ENCODE peak calls at places on chromosomes 13 and 19, in eight cellular contexts. H is HepG2, W is K562, K is GM23338, D is HCT116, F is GM12878, C is H1, B is endothelial cell of umbilical vein. L is an unnamed sample.

GRCh38 chr13:76503756-76504155 is 382.4 kb downstream of the KCTD12 start:
- DNase-seq in H (no peak), W (no peak), K (no peak), D (no peak), F (no peak), C (no peak), B (no peak), L (no peak)

GRCh38 chr19:45103200-45103624 is 10.2 kb downstream of the PPP1R37 start:
- DNase-seq in H (no peak), W (no peak), K (no peak), D (no peak), F (no peak), C (no peak), B (no peak), L (no peak)

GRCh38 chr19:47275866-47276461 is 1.3 kb downstream of the INAFM1 start:
- DNase-seq in H (no peak), W (no peak), K (no peak), D (no peak), F (no peak), C (no peak), B (no peak), L (no peak)

GRCh38 chr19:46513461-46514236 is 18.0 kb upstream of the PNMA8B start:
- DNase-seq in H (peak; percentile 44), W (peak; percentile 89), K (peak; percentile 94), D (peak; percentile 62), F (no peak), C (peak; percentile 65), B (peak; percentile 55), L (no peak)

GRCh38 chr19:32537626-32538025 is 43.4 kb upstream of the PDCD5 start:
- DNase-seq in H (no peak), W (no peak), K (peak; percentile 28), D (no peak), F (no peak), C (no peak), B (no peak), L (no peak)

GRCh38 chr13:81686877-81687276 is 1346.0 kb upstream of the SPRY2 start:
- DNase-seq in H (no peak), W (no peak), K (no peak), D (no peak), F (no peak), C (no peak), B (no peak), L (no peak)

GRCh38 chr13:109383683-109384082 is 402.7 kb downstream of the IRS2 start:
- DNase-seq in H (no peak), W (no peak), K (no peak), D (no peak), F (no peak), C (no peak), B (peak; percentile 4), L (no peak)

GRCh38 chr19:22831211-22831610 is 880 bp upstream of the ZNF723 start:
- DNase-seq in H (no peak), W (no peak), K (no peak), D (no peak), F (no peak), C (no peak), B (no peak), L (no peak)

GRCh38 chr19:39398297-39398864 is 7.2 kb downstream of the MED29 start:
- DNase-seq in H (peak; percentile 36), W (no peak), K (no peak), D (peak; percentile 69), F (no peak), C (no peak), B (no peak), L (no peak)

GRCh38 chr19:18233224-18233825 is 7.1 kb upstream of the PDE4C start:
- DNase-seq in H (peak; percentile 39), W (peak; percentile 92), K (peak; percentile 93), D (no peak), F (no peak), C (no peak), B (peak; percentile 34), L (no peak)

GRCh38 chr19:19106061-19106551 is 32.2 kb downstream of the TMEM161A start:
- DNase-seq in H (no peak), W (no peak), K (peak; percentile 73), D (no peak), F (no peak), C (no peak), B (no peak), L (no peak)

GRCh38 chr19:13234518-13234917 is 84.3 kb downstream of the IER2 start:
- DNase-seq in H (peak; percentile 42), W (peak; percentile 91), K (peak; percentile 94), D (peak; percentile 33), F (no peak), C (peak; percentile 31), B (no peak), L (no peak)

GRCh38 chr19:30320916-30321315 is 51.3 kb upstream of the ZNF536 start:
- DNase-seq in H (no peak), W (no peak), K (no peak), D (no peak), F (no peak), C (no peak), B (no peak), L (no peak)

GRCh38 chr13:57673197-57673596 is 41.7 kb downstream of the PCDH17 start:
- DNase-seq in H (no peak), W (no peak), K (peak; percentile 35), D (no peak), F (no peak), C (no peak), B (no peak), L (no peak)

GRCh38 chr19:29887498-29887897 is 54.5 kb upstream of the URI1 start:
- DNase-seq in H (no peak), W (no peak), K (no peak), D (no peak), F (no peak), C (no peak), B (peak; percentile 33), L (no peak)

GRCh38 chr19:47157455-47158321 is 27.1 kb downstream of the SAE1 start:
- DNase-seq in H (no peak), W (no peak), K (peak; percentile 96), D (no peak), F (no peak), C (peak; percentile 66), B (peak; percentile 90), L (no peak)

GRCh38 chr13:113862191-113862765 is 1.6 kb downstream of the GAS6 start:
- DNase-seq in H (no peak), W (no peak), K (no peak), D (no peak), F (no peak), C (no peak), B (no peak), L (no peak)

GRCh38 chr13:113548171-113548641 is 36.3 kb upstream of the TFDP1 start:
- DNase-seq in H (no peak), W (no peak), K (no peak), D (no peak), F (no peak), C (no peak), B (no peak), L (no peak)

GRCh38 chr19:9811139-9811538 is 7.7 kb downstream of the FBXL12 start:
- DNase-seq in H (no peak), W (no peak), K (no peak), D (no peak), F (no peak), C (no peak), B (no peak), L (no peak)

GRCh38 chr19:38168632-38169031 is 55.4 kb downstream of the DPF1 start:
- DNase-seq in H (no peak), W (no peak), K (peak; percentile 53), D (no peak), F (no peak), C (no peak), B (no peak), L (no peak)

GRCh38 chr19:6011206-6011605 is 33.3 kb upstream of the RANBP3 start:
- DNase-seq in H (no peak), W (no peak), K (no peak), D (no peak), F (no peak), C (no peak), B (no peak), L (no peak)

GRCh38 chr13:20392530-20392929 is 133.1 kb downstream of the CRYL1 start:
- DNase-seq in H (no peak), W (no peak), K (no peak), D (no peak), F (no peak), C (no peak), B (no peak), L (no peak)
- TF ChIP-seq EZH2 in H (no peak), W (no peak), K (no peak), D (no peak), F (no peak), C (no peak), B (no peak), L (no peak)

DNA sequence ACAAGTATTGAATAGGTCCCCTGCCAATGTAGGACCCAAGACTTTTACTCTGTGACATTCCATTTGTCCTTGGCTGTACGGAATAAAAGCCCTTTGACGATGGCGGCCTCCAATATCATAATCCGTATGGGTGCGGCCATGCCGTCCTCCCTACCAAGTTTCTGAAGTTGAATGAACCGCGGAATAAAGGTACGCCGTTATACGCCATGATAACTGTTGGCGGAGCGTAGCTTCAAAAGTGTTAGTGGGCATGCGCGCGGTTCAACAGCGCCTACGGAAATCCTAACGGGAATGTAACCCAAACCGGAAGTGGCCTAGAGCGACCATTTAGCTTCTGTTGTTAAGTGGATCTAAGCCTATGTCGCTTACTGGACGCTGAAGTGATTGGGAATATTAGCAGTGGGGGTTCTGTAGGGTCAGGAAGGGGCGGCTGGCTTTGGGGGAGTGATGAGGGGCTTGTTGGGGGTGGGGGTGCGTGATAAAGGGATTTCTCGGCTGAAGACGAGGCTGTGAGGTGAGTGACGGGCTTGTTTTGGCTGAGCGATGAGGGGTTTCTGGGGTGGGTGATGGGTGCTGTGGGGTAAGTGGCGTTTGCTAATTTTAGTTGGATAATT is at the start of gene ZNF175:
- DNase-seq in H (peak; percentile 86), W (peak; percentile 79), K (peak; percentile 98), D (peak; percentile 98), F (peak; percentile 97), C (peak; percentile 91), B (peak; percentile 100), L (peak; percentile 96)
- TF ChIP-seq POLR2AphosphoS5 in H (peak; percentile 41), W (peak; percentile 60), K (peak; percentile 65), D (peak; percentile 73), F (peak; percentile 47), C (no peak), B (peak; percentile 41), L (peak; percentile 69)

DNA sequence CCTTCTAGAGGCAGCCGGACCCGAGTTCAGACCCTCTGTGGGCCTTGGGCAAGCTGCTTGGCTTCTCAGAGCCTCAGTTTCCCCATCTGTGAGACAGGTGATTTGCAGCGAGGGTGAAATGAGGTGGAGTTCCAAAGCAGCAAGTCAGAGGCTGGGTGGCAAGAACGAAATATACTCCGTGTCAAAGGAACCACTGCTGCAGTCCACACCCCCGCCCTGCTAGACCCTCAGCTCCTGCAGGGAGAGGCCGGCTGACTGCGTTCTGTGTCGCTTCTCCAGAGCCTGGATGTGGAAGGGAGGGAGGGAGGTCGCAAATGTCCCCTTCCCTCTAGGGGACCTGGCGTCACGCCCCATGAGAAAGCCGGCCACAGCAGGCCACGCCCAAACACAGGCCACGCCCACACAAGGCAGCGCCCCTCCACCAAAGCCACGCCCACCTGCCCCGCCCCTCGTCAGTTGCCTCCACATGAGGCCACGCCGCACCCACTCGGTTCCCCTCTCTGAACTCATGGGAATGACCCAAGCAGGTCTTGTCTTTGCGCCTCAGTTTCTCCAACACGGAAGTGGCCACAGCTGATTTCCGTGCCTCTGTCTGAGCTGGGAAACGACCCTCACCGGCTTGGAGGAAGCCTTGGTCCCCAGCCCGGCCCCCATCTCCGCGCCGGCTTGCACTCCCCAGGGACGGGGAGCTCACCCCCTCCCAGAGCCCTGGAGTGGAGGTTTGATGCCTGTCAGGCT is 38.3 kb upstream of the TCF3 start:
- DNase-seq in H (no peak), W (peak; percentile 96), K (peak; percentile 90), D (no peak), F (no peak), C (peak; percentile 38), B (no peak), L (no peak)
- TF ChIP-seq EZH2 in H (no peak), W (no peak), K (no peak), D (no peak), F (no peak), C (no peak), B (no peak), L (no peak)

GRCh38 chr13:97360610-97361009 is 73.4 kb upstream of the RAP2A start:
- DNase-seq in H (no peak), W (no peak), K (no peak), D (no peak), F (no peak), C (no peak), B (no peak), L (no peak)
- TF ChIP-seq POLR2AphosphoS5 in H (no peak), W (no peak), K (no peak), D (no peak), F (no peak), C (no peak), B (no peak), L (no peak)

L was measured in SK-N-MC.